ENCODE peak calls at places on chromosomes 4 and X, in nine cellular contexts. S is testis, W is prostate gland, R is right lobe of liver, F is ovary, A is sigmoid colon, E is transverse colon, K is breast epithelium, J is tibial nerve. B is an unnamed sample. For H3K27me3 and H3K9me3, the result is how much of the 10 kb centered on the place peaks cover.

GRCh38 chrX:154123241-154124219 is 20.5 kb upstream of the OPN1LW start:
- DNase-seq in S (no peak), W (no peak), R (peak), F (no peak), A (no peak), E (peak), K (no peak), J (peak), B (no peak)

GRCh38 chr4:145179201-145179860 is 1.1 kb downstream of the OTUD4 start:
- DNase-seq in S (peak), W (peak), R (peak), F (peak), A (peak), E (peak), K (no peak), J (peak), B (peak)

GRCh38 chr4:111937368-111937767 is 207.9 kb upstream of the FAM241A start:
- DNase-seq in S (no peak), W (no peak), R (no peak), F (no peak), A (no peak), E (no peak), K (no peak), J (no peak), B (no peak)

GRCh38 chrX:112803060-112803459 is 37.6 kb downstream of the AMOT start:
- DNase-seq in S (no peak), W (no peak), R (no peak), F (no peak), A (no peak), E (no peak), K (no peak), J (no peak), B (no peak)

GRCh38 chrX:7204619-7205018 is 56.7 kb upstream of the PUDP start:
- DNase-seq in S (no peak), W (no peak), R (no peak), F (no peak), A (no peak), E (no peak), K (no peak), J (no peak), B (no peak)

GRCh38 chr4:182620111-182620980 is 296.8 kb downstream of the DCTD start:
- DNase-seq in S (no peak), W (no peak), R (no peak), F (no peak), A (no peak), E (no peak), K (no peak), J (no peak), B (no peak)

GRCh38 chrX:152832520-152832919 is 1.7 kb downstream of the NSDHL start:
- DNase-seq in S (no peak), W (no peak), R (no peak), F (no peak), A (no peak), E (no peak), K (no peak), J (no peak), B (no peak)

GRCh38 chr4:125316781-125317525 is 2.2 kb downstream of the FAT4 start:
- DNase-seq in S (peak), W (no peak), R (peak), F (peak), A (peak), E (peak), K (no peak), J (peak), B (peak)

GRCh38 chrX:20320461-20321159 is 53.9 kb upstream of the RPS6KA3 start:
- DNase-seq in S (no peak), W (no peak), R (no peak), F (no peak), A (no peak), E (no peak), K (no peak), J (no peak), B (no peak)

GRCh38 chr4:139740531-139741041 is 75.0 kb downstream of the MGST2 start:
- DNase-seq in S (peak), W (peak), R (peak), F (peak), A (peak), E (peak), K (peak), J (peak), B (peak)

GRCh38 chr4:7691061-7691460 is 248.6 kb downstream of the AFAP1 start:
- DNase-seq in S (no peak), W (no peak), R (no peak), F (no peak), A (no peak), E (no peak), K (no peak), J (no peak), B (no peak)
- H3K27me3 ChIP-seq in S (under half), W (under half), R (under half), F (under half), A (under half), E (under half), K (under half), J (under half), B (under half)

GRCh38 chr4:1396806-1397455 is 9.3 kb downstream of the NKX1-1 start:
- DNase-seq in S (no peak), W (no peak), R (peak), F (no peak), A (peak), E (no peak), K (peak), J (no peak), B (peak)

GRCh38 chr4:1399508-1400190 is 6.6 kb downstream of the NKX1-1 start:
- DNase-seq in S (no peak), W (no peak), R (peak), F (peak), A (peak), E (no peak), K (peak), J (no peak), B (no peak)

GRCh38 chr4:1400191-1400805 is 5.9 kb downstream of the NKX1-1 start:
- DNase-seq in S (peak), W (no peak), R (peak), F (no peak), A (no peak), E (no peak), K (peak), J (no peak), B (peak)

GRCh38 chr4:1400861-1401408 is 5.3 kb downstream of the NKX1-1 start:
- DNase-seq in S (peak), W (no peak), R (no peak), F (peak), A (peak), E (no peak), K (no peak), J (no peak), B (no peak)

GRCh38 chr4:1398686-1399507 is 7.3 kb downstream of the NKX1-1 start:
- DNase-seq in S (no peak), W (no peak), R (no peak), F (peak), A (peak), E (no peak), K (peak), J (no peak), B (no peak)
- H3K9me3 ChIP-seq in S (under half), W (under half), R (under half), F (under half), A (under half), E (under half), K (under half), J (under half), B (under half)

DNA sequence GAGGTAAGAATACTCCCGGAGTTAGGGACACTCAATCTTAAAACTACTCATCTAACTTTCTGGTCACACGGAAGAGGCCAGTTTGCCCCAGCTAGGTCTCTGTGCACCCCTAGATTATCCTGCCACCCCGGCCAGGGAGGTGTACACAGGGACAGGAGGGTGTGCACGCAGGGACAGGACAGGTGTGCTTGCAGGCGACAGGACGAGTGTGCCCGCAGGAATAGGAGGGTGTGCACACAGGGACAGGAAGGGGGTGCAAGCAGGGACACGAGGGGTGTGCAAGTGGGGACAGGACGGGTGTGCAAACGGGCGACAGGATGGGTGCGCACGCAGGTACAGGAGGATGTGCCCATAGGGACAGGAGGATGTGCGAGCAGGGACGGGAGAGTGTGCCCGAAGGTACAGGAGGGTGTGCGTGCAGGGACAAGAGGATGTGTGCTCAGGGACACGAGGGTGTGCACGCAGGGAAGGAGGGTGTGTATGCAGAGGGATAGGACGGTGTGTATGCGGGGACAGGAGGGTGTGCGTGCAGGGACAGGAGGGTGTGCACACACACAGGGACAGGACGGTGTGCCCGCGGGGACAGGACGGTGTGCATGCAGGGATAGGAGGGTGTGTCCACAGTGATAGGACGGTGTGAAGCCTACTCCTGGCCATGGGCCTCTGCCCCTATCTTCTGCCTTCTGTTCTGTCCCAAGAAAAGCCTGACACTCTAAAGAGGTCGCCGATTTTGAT is 4.1 kb downstream of the TMEM271 start:
- DNase-seq in S (no peak), W (no peak), R (no peak), F (no peak), A (no peak), E (no peak), K (no peak), J (no peak), B (no peak)
- TF ChIP-seq POLR2A in S (no peak), W (no peak), R (no peak), F (no peak), A (no peak), E (no peak), K (no peak), J (no peak), B (no peak)

DNA sequence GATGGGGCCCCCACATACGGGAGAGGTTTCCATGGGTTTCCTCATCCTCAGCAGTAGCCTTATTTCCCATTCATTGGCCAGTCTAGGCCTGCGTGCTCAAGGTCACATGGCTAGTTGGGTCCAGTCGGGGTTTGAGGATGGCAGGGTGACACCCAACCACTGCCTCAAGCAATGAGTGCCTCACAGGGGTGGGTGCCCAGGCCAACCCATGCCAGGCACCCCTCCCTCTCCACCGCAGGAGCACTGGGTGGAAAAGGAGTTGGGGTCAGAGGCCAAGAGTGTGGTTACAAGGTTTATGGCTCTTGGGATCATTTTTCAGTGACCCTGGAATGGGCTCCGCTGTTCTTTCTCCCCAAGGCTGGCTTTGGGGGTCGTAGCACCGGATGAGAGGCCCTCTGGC is 3.1 kb downstream of the NSG1 start:
- DNase-seq in S (no peak), W (no peak), R (no peak), F (no peak), A (peak), E (no peak), K (no peak), J (no peak), B (no peak)
- H3K27me3 ChIP-seq in S (under half), W (under half), R (under half), F (under half), A (half or more), E (half or more), K (half or more), J (under half), B (under half)

GRCh38 chr4:44157611-44158277 is 290.9 kb downstream of the KCTD8 start:
- DNase-seq in S (no peak), W (peak), R (no peak), F (no peak), A (no peak), E (no peak), K (no peak), J (no peak), B (no peak)
- H3K9me3 ChIP-seq in S (under half), W (under half), R (under half), F (under half), A (under half), E (under half), K (under half), J (under half), B (under half)